ENCODE peak calls at places on chromosomes 6 and 20, in eight cellular contexts. Y is heart right ventricle; J is activated gamma-delta T cell treated with Interleukin-2 at 50 U/mL for 16 hours; D is effector CD4-positive, alpha-beta T cell; I is anterior cingulate cortex; K is GDM1; P is EH; C is COLO829. H is an unnamed sample.

GRCh38 chr6:73180076-73180717 is 45.1 kb downstream of the KHDC1L start:
- DNase-seq in Y (no peak), J (no peak), D (no peak), I (no peak), K (no peak), P (peak), C (no peak), H (no peak)

GRCh38 chr20:58981564-58982364 is 708 bp downstream of the NELFCD start:
- DNase-seq in Y (no peak), J (no peak), D (no peak), I (no peak), K (no peak), P (peak), C (no peak), H (no peak)

GRCh38 chr20:48360338-48360698 is 467.5 kb downstream of the PREX1 start:
- DNase-seq in Y (no peak), J (no peak), D (no peak), I (no peak), K (no peak), P (no peak), C (no peak), H (no peak)

GRCh38 chr20:11338506-11339306 is 579.0 kb upstream of the BTBD3 start:
- DNase-seq in Y (no peak), J (no peak), D (no peak), I (no peak), K (no peak), P (no peak), C (no peak), H (no peak)

GRCh38 chr6:3542032-3542640 is 85.3 kb upstream of the SLC22A23 start:
- DNase-seq in Y (no peak), J (no peak), D (no peak), I (no peak), K (no peak), P (no peak), C (no peak), H (no peak)

GRCh38 chr6:36232172-36232571 is 35.6 kb downstream of the BRPF3 start:
- DNase-seq in Y (no peak), J (no peak), D (no peak), I (no peak), K (no peak), P (no peak), C (no peak), H (no peak)

GRCh38 chr6:1291381-1291780 is 20.5 kb upstream of the FOXQ1 start:
- DNase-seq in Y (no peak), J (no peak), D (no peak), I (no peak), K (no peak), P (no peak), C (no peak), H (no peak)

GRCh38 chr6:132598473-132598872 is 8.9 kb upstream of the TAAR5 start:
- DNase-seq in Y (no peak), J (no peak), D (no peak), I (no peak), K (no peak), P (peak), C (no peak), H (peak)

GRCh38 chr6:135600086-135600702 is 102.7 kb upstream of the AHI1 start:
- DNase-seq in Y (no peak), J (no peak), D (no peak), I (no peak), K (no peak), P (no peak), C (no peak), H (peak)

GRCh38 chr6:129030231-129030630 is 147.3 kb downstream of the LAMA2 start:
- DNase-seq in Y (no peak), J (no peak), D (no peak), I (no peak), K (no peak), P (peak), C (no peak), H (no peak)

GRCh38 chr20:31920275-31920855 is 31.5 kb downstream of the PDRG1 start:
- DNase-seq in Y (no peak), J (no peak), D (no peak), I (no peak), K (no peak), P (no peak), C (no peak), H (no peak)

GRCh38 chr6:28789553-28790083 is 134.2 kb downstream of the TRIM27 start:
- DNase-seq in Y (no peak), J (no peak), D (no peak), I (no peak), K (peak), P (peak), C (peak), H (peak)

GRCh38 chr6:68778356-68779020 is 143.4 kb downstream of the ADGRB3 start:
- DNase-seq in Y (peak), J (no peak), D (no peak), I (peak), K (peak), P (no peak), C (peak), H (peak)